ENCODE peak calls at places on chromosomes 2 and 18, in seven cellular contexts. One of them, this sample, is unnamed.

GRCh38 chr2:241635756-241636155 is 1.2 kb downstream of the THAP4 start:
- DNase-seq in A549: peak
- DNase-seq in ovary: no peak
- DNase-seq in spleen: no peak
- DNase-seq in uterus: no peak
- DNase-seq in heart left ventricle: no peak
- DNase-seq in IMR-90: no peak
- DNase-seq in this sample: no peak

GRCh38 chr18:63236990-63237389 is 82.6 kb downstream of the BCL2 start:
- DNase-seq in A549: no peak
- DNase-seq in ovary: peak
- DNase-seq in spleen: peak
- DNase-seq in uterus: peak
- DNase-seq in heart left ventricle: no peak
- DNase-seq in IMR-90: no peak
- DNase-seq in this sample: peak

GRCh38 chr2:164644036-164644700 is 22.9 kb upstream of the GRB14 start:
- DNase-seq in A549: no peak
- DNase-seq in ovary: no peak
- DNase-seq in spleen: no peak
- DNase-seq in uterus: no peak
- DNase-seq in heart left ventricle: no peak
- DNase-seq in IMR-90: no peak
- DNase-seq in this sample: no peak

GRCh38 chr2:135226961-135227360 is 174.9 kb downstream of the RAB3GAP1 start:
- DNase-seq in A549: no peak
- DNase-seq in ovary: no peak
- DNase-seq in spleen: no peak
- DNase-seq in uterus: no peak
- DNase-seq in heart left ventricle: no peak
- DNase-seq in IMR-90: peak
- DNase-seq in this sample: no peak

GRCh38 chr2:216057688-216058193 is 23.9 kb downstream of the PECR start:
- DNase-seq in A549: peak
- DNase-seq in ovary: no peak
- DNase-seq in spleen: peak
- DNase-seq in uterus: no peak
- DNase-seq in heart left ventricle: no peak
- DNase-seq in IMR-90: peak
- DNase-seq in this sample: peak

GRCh38 chr2:37683926-37684780 is 12.7 kb upstream of the CDC42EP3 start:
- DNase-seq in A549: no peak
- DNase-seq in ovary: no peak
- DNase-seq in spleen: no peak
- DNase-seq in uterus: no peak
- DNase-seq in heart left ventricle: no peak
- DNase-seq in IMR-90: peak
- DNase-seq in this sample: no peak

GRCh38 chr2:213248637-213249036 is 35.6 kb upstream of the SPAG16 start:
- DNase-seq in A549: no peak
- DNase-seq in ovary: no peak
- DNase-seq in spleen: no peak
- DNase-seq in uterus: no peak
- DNase-seq in heart left ventricle: no peak
- DNase-seq in IMR-90: no peak
- DNase-seq in this sample: no peak

GRCh38 chr2:218327451-218327850 is 29.2 kb upstream of the CATIP start:
- DNase-seq in A549: no peak
- DNase-seq in ovary: no peak
- DNase-seq in spleen: no peak
- DNase-seq in uterus: no peak
- DNase-seq in heart left ventricle: no peak
- DNase-seq in IMR-90: no peak
- DNase-seq in this sample: no peak

GRCh38 chr2:150621800-150622199 is 134.3 kb upstream of the RND3 start:
- DNase-seq in A549: no peak
- DNase-seq in ovary: no peak
- DNase-seq in spleen: no peak
- DNase-seq in uterus: no peak
- DNase-seq in heart left ventricle: no peak
- DNase-seq in IMR-90: peak
- DNase-seq in this sample: no peak

GRCh38 chr2:182445566-182445965 is 18.7 kb upstream of the PDE1A start:
- DNase-seq in A549: no peak
- DNase-seq in ovary: no peak
- DNase-seq in spleen: no peak
- DNase-seq in uterus: no peak
- DNase-seq in heart left ventricle: no peak
- DNase-seq in IMR-90: no peak
- DNase-seq in this sample: no peak

GRCh38 chr2:20509766-20510490 is 63.1 kb downstream of the RHOB start:
- DNase-seq in A549: no peak
- DNase-seq in ovary: no peak
- DNase-seq in spleen: no peak
- DNase-seq in uterus: peak
- DNase-seq in heart left ventricle: no peak
- DNase-seq in IMR-90: peak
- DNase-seq in this sample: peak

GRCh38 chr2:10289891-10290290 is 12.8 kb upstream of the HPCAL1 start:
- DNase-seq in A549: no peak
- DNase-seq in ovary: no peak
- DNase-seq in spleen: no peak
- DNase-seq in uterus: no peak
- DNase-seq in heart left ventricle: no peak
- DNase-seq in IMR-90: peak
- DNase-seq in this sample: no peak

GRCh38 chr2:168518555-168519066 is 62.5 kb downstream of the CERS6 start:
- DNase-seq in A549: no peak
- DNase-seq in ovary: no peak
- DNase-seq in spleen: no peak
- DNase-seq in uterus: no peak
- DNase-seq in heart left ventricle: peak
- DNase-seq in IMR-90: peak
- DNase-seq in this sample: no peak

GRCh38 chr2:130996658-130997057 is 96.6 kb downstream of the FAM168B start:
- DNase-seq in A549: no peak
- DNase-seq in ovary: no peak
- DNase-seq in spleen: no peak
- DNase-seq in uterus: no peak
- DNase-seq in heart left ventricle: no peak
- DNase-seq in IMR-90: no peak
- DNase-seq in this sample: no peak

GRCh38 chr2:195536863-195537262 is 120.2 kb upstream of the SLC39A10 start:
- DNase-seq in A549: no peak
- DNase-seq in ovary: no peak
- DNase-seq in spleen: no peak
- DNase-seq in uterus: no peak
- DNase-seq in heart left ventricle: no peak
- DNase-seq in IMR-90: no peak
- DNase-seq in this sample: no peak

GRCh38 chr2:86518498-86518897 is 44.7 kb downstream of the CHMP3 start:
- DNase-seq in A549: no peak
- DNase-seq in ovary: no peak
- DNase-seq in spleen: no peak
- DNase-seq in uterus: no peak
- DNase-seq in heart left ventricle: no peak
- DNase-seq in IMR-90: no peak
- DNase-seq in this sample: no peak

GRCh38 chr2:201643216-201643651 is at the start of gene TMEM237:
- DNase-seq in A549: peak
- DNase-seq in ovary: peak
- DNase-seq in spleen: peak
- DNase-seq in uterus: peak
- DNase-seq in heart left ventricle: peak
- DNase-seq in IMR-90: peak
- DNase-seq in this sample: peak

GRCh38 chr2:85248741-85249524 is 78.9 kb downstream of the TGOLN2 start:
- DNase-seq in A549: no peak
- DNase-seq in ovary: no peak
- DNase-seq in spleen: peak
- DNase-seq in uterus: no peak
- DNase-seq in heart left ventricle: no peak
- DNase-seq in IMR-90: peak
- DNase-seq in this sample: no peak

GRCh38 chr18:68703326-68703725 is 11.6 kb downstream of the TMX3 start:
- DNase-seq in A549: no peak
- DNase-seq in ovary: no peak
- DNase-seq in spleen: no peak
- DNase-seq in uterus: no peak
- DNase-seq in heart left ventricle: no peak
- DNase-seq in IMR-90: no peak
- DNase-seq in this sample: no peak

GRCh38 chr18:40197711-40198110 is 1757.3 kb upstream of the PIK3C3 start:
- DNase-seq in A549: no peak
- DNase-seq in ovary: no peak
- DNase-seq in spleen: no peak
- DNase-seq in uterus: no peak
- DNase-seq in heart left ventricle: no peak
- DNase-seq in IMR-90: no peak
- DNase-seq in this sample: no peak

GRCh38 chr18:61546598-61546997 is 213.4 kb downstream of the CDH20 start:
- DNase-seq in A549: no peak
- DNase-seq in ovary: no peak
- DNase-seq in spleen: no peak
- DNase-seq in uterus: no peak
- DNase-seq in heart left ventricle: no peak
- DNase-seq in IMR-90: peak
- DNase-seq in this sample: no peak

GRCh38 chr2:43032894-43033270 is 193.5 kb downstream of the ZFP36L2 start:
- DNase-seq in A549: no peak
- DNase-seq in ovary: peak
- DNase-seq in spleen: peak
- DNase-seq in uterus: no peak
- DNase-seq in heart left ventricle: no peak
- DNase-seq in IMR-90: no peak
- DNase-seq in this sample: peak

GRCh38 chr2:54708584-54709340 is 14.7 kb upstream of the EML6 start:
- DNase-seq in A549: no peak
- DNase-seq in ovary: no peak
- DNase-seq in spleen: peak
- DNase-seq in uterus: no peak
- DNase-seq in heart left ventricle: peak
- DNase-seq in IMR-90: no peak
- DNase-seq in this sample: peak

GRCh38 chr2:54712516-54712915 is 10.9 kb upstream of the EML6 start:
- DNase-seq in A549: no peak
- DNase-seq in ovary: no peak
- DNase-seq in spleen: no peak
- DNase-seq in uterus: no peak
- DNase-seq in heart left ventricle: no peak
- DNase-seq in IMR-90: no peak
- DNase-seq in this sample: no peak

GRCh38 chr2:54710216-54710615 is 13.2 kb upstream of the EML6 start:
- DNase-seq in A549: no peak
- DNase-seq in ovary: no peak
- DNase-seq in spleen: no peak
- DNase-seq in uterus: no peak
- DNase-seq in heart left ventricle: no peak
- DNase-seq in IMR-90: no peak
- DNase-seq in this sample: no peak

GRCh38 chr2:54706622-54707021 is 16.8 kb upstream of the EML6 start:
- DNase-seq in A549: no peak
- DNase-seq in ovary: no peak
- DNase-seq in spleen: no peak
- DNase-seq in uterus: no peak
- DNase-seq in heart left ventricle: no peak
- DNase-seq in IMR-90: no peak
- DNase-seq in this sample: no peak

DNA sequence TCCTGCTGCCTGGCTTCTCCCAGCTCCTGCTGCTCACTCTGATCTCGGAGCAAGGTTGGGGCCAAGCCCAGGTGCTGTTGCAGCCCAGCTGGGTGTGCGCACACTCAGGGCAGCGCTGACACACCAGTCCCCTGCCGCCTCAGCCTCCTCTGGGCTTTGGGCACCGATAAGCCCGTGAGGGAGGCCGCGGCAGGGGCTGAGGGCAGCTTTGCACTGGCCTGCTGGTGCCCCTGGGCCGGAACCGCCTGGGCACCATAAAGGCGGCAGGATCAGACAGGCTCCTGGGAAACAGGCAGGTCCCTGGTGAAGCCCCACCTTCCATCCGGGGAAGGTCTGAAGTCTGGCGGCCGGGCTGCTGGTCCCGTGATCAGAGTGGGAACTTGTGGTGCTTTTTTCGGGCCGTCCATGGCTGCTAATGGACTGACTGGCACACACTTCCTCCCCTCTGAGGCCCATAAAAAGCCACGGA is 14.1 kb upstream of the EML6 start:
- DNase-seq in A549: no peak
- DNase-seq in ovary: no peak
- DNase-seq in spleen: peak
- DNase-seq in uterus: no peak
- DNase-seq in heart left ventricle: no peak
- DNase-seq in IMR-90: no peak
- DNase-seq in this sample: peak
- H3K27ac ChIP-seq in A549: no peak
- H3K27ac ChIP-seq in ovary: no peak
- H3K27ac ChIP-seq in spleen: no peak
- H3K27ac ChIP-seq in uterus: no peak
- H3K27ac ChIP-seq in heart left ventricle: no peak
- H3K27ac ChIP-seq in IMR-90: no peak
- H3K27ac ChIP-seq in this sample: peak

GRCh38 chr18:10953672-10954071 is 195.7 kb downstream of the PIEZO2 start:
- DNase-seq in A549: no peak
- DNase-seq in ovary: no peak
- DNase-seq in spleen: no peak
- DNase-seq in uterus: no peak
- DNase-seq in heart left ventricle: no peak
- DNase-seq in IMR-90: no peak
- DNase-seq in this sample: no peak
- TF ChIP-seq POLR2A in A549: no peak
- TF ChIP-seq POLR2A in ovary: no peak
- TF ChIP-seq POLR2A in spleen: no peak
- TF ChIP-seq POLR2A in uterus: no peak
- TF ChIP-seq POLR2A in heart left ventricle: no peak
- TF ChIP-seq POLR2A in IMR-90: no peak
- TF ChIP-seq POLR2A in this sample: no peak

GRCh38 chr2:78941751-78942150 is 83.8 kb upstream of the REG3G start:
- DNase-seq in A549: no peak
- DNase-seq in ovary: no peak
- DNase-seq in spleen: no peak
- DNase-seq in uterus: no peak
- DNase-seq in heart left ventricle: no peak
- DNase-seq in IMR-90: no peak
- DNase-seq in this sample: no peak
- H3K27ac ChIP-seq in A549: no peak
- H3K27ac ChIP-seq in ovary: no peak
- H3K27ac ChIP-seq in spleen: no peak
- H3K27ac ChIP-seq in uterus: no peak
- H3K27ac ChIP-seq in heart left ventricle: no peak
- H3K27ac ChIP-seq in IMR-90: no peak
- H3K27ac ChIP-seq in this sample: no peak

GRCh38 chr18:9684901-9685738 is 23.0 kb upstream of the RAB31 start:
- DNase-seq in A549: no peak
- DNase-seq in ovary: peak
- DNase-seq in spleen: no peak
- DNase-seq in uterus: peak
- DNase-seq in heart left ventricle: peak
- DNase-seq in IMR-90: peak
- DNase-seq in this sample: no peak
- TF ChIP-seq POLR2A in A549: no peak
- TF ChIP-seq POLR2A in ovary: no peak
- TF ChIP-seq POLR2A in spleen: no peak
- TF ChIP-seq POLR2A in uterus: no peak
- TF ChIP-seq POLR2A in heart left ventricle: no peak
- TF ChIP-seq POLR2A in IMR-90: no peak
- TF ChIP-seq POLR2A in this sample: no peak

GRCh38 chr2:205776720-205777119 is 94.4 kb downstream of the NRP2 start:
- DNase-seq in A549: no peak
- DNase-seq in ovary: no peak
- DNase-seq in spleen: no peak
- DNase-seq in uterus: no peak
- DNase-seq in heart left ventricle: no peak
- DNase-seq in IMR-90: no peak
- DNase-seq in this sample: no peak
- H3K27ac ChIP-seq in A549: no peak
- H3K27ac ChIP-seq in ovary: no peak
- H3K27ac ChIP-seq in spleen: no peak
- H3K27ac ChIP-seq in uterus: no peak
- H3K27ac ChIP-seq in heart left ventricle: peak
- H3K27ac ChIP-seq in IMR-90: no peak
- H3K27ac ChIP-seq in this sample: no peak

This sample was measured in Peyer's patch.